ENCODE peak calls at places on chromosomes 12 and 14, in eight cellular contexts. I is occipital lobe; C is activated gamma-delta T cell treated with anti-CD3 and anti-CD28 coated beads, Interleukin-2, amount 50 U/mL, for 16 hours; L is ovary; T is testis; B is kidney glomerular epithelial cell; V is transverse colon; E is amniotic stem cell. M is an unnamed sample.

GRCh38 chr12:120720234-120720968 is 5.2 kb upstream of the ACADS start:
- DNase-seq in I (peak; percentile 18), C (no peak), L (no peak), T (no peak), B (peak; percentile 11), V (no peak), E (no peak), M (peak; percentile 49)

GRCh38 chr14:92613008-92613658 is 99.6 kb downstream of the RIN3 start:
- DNase-seq in I (no peak), C (peak; percentile 43), L (no peak), T (peak; percentile 38), B (no peak), V (peak; percentile 50), E (no peak), M (no peak)

GRCh38 chr14:21136024-21136423 is 19.8 kb downstream of the OR5AU1 start:
- DNase-seq in I (no peak), C (no peak), L (no peak), T (no peak), B (no peak), V (no peak), E (no peak), M (no peak)

GRCh38 chr12:131724534-131724933 is 13.6 kb downstream of the SFSWAP start:
- DNase-seq in I (no peak), C (no peak), L (no peak), T (no peak), B (no peak), V (no peak), E (no peak), M (no peak)

GRCh38 chr12:84910549-84911241 is 1.9 kb downstream of the SLC6A15 start:
- DNase-seq in I (peak; percentile 21), C (no peak), L (no peak), T (peak; percentile 30), B (no peak), V (no peak), E (no peak), M (peak; percentile 75)

GRCh38 chr14:104865069-104865630 is at the start of gene CEP170B:
- DNase-seq in I (no peak), C (no peak), L (no peak), T (peak; percentile 44), B (no peak), V (no peak), E (no peak), M (peak; percentile 23)

GRCh38 chr12:53424626-53425514 is 1.2 kb downstream of the AMHR2 start:
- DNase-seq in I (no peak), C (no peak), L (peak; percentile 87), T (peak; percentile 88), B (no peak), V (no peak), E (no peak), M (no peak)

GRCh38 chr12:57135939-57136338 is 7.7 kb downstream of the LRP1 start:
- DNase-seq in I (peak; percentile 60), C (no peak), L (peak; percentile 81), T (peak; percentile 70), B (no peak), V (no peak), E (no peak), M (no peak)

GRCh38 chr12:1822699-1823098 is 2.3 kb downstream of the LRTM2 start:
- DNase-seq in I (no peak), C (no peak), L (no peak), T (no peak), B (no peak), V (no peak), E (no peak), M (no peak)

GRCh38 chr14:56474419-56475022 is 105.1 kb upstream of the TMEM260 start:
- DNase-seq in I (no peak), C (no peak), L (no peak), T (no peak), B (peak; percentile 21), V (no peak), E (no peak), M (peak; percentile 13)

GRCh38 chr12:19689226-19689625 is 249.9 kb downstream of the AEBP2 start:
- DNase-seq in I (no peak), C (no peak), L (no peak), T (no peak), B (no peak), V (no peak), E (no peak), M (no peak)

GRCh38 chr12:7144414-7145120 is 14.4 kb downstream of the CLSTN3 start:
- DNase-seq in I (no peak), C (no peak), L (no peak), T (no peak), B (peak; percentile 0), V (no peak), E (no peak), M (no peak)

GRCh38 chr14:99966030-99966429 is 99.2 kb upstream of the EVL start:
- DNase-seq in I (no peak), C (no peak), L (no peak), T (no peak), B (no peak), V (no peak), E (no peak), M (no peak)

GRCh38 chr12:57237952-57238853 is 8.7 kb downstream of the SHMT2 start:
- DNase-seq in I (no peak), C (no peak), L (no peak), T (no peak), B (no peak), V (peak; percentile 29), E (no peak), M (no peak)

GRCh38 chr14:100082723-100083122 is 17.5 kb downstream of the EVL start:
- DNase-seq in I (no peak), C (no peak), L (no peak), T (no peak), B (no peak), V (no peak), E (no peak), M (no peak)

GRCh38 chr14:68934034-68934433 is 45.1 kb downstream of the ACTN1 start:
- DNase-seq in I (no peak), C (no peak), L (no peak), T (no peak), B (no peak), V (no peak), E (no peak), M (no peak)

GRCh38 chr12:6180300-6181051 is 19.7 kb upstream of the CD9 start:
- DNase-seq in I (no peak), C (no peak), L (peak; percentile 88), T (no peak), B (peak; percentile 77), V (no peak), E (no peak), M (peak; percentile 51)

GRCh38 chr12:106091421-106091820 is 47.3 kb downstream of the NUAK1 start:
- DNase-seq in I (no peak), C (no peak), L (no peak), T (no peak), B (peak; percentile 37), V (no peak), E (no peak), M (no peak)

GRCh38 chr12:57893460-57894353 is 47.2 kb upstream of the CTDSP2 start:
- DNase-seq in I (peak; percentile 61), C (no peak), L (peak; percentile 97), T (peak; percentile 93), B (peak; percentile 41), V (peak; percentile 90), E (peak; percentile 70), M (no peak)

GRCh38 chr12:113850309-113851056 is 115.6 kb downstream of the RBM19 start:
- DNase-seq in I (no peak), C (no peak), L (no peak), T (peak; percentile 76), B (no peak), V (peak; percentile 18), E (no peak), M (no peak)

GRCh38 chr14:85527006-85527405 is 2.9 kb upstream of the FLRT2 start:
- DNase-seq in I (no peak), C (no peak), L (no peak), T (no peak), B (peak; percentile 50), V (no peak), E (peak; percentile 43), M (peak; percentile 14)

GRCh38 chr12:4214912-4215861 is 58.4 kb upstream of the CCND2 start:
- DNase-seq in I (no peak), C (no peak), L (no peak), T (peak; percentile 52), B (no peak), V (peak; percentile 64), E (no peak), M (no peak)

GRCh38 chr14:95242870-95243269 is 76.8 kb downstream of the CLMN start:
- DNase-seq in I (no peak), C (no peak), L (no peak), T (no peak), B (no peak), V (no peak), E (no peak), M (no peak)

GRCh38 chr14:57199911-57200310 is 68.8 kb downstream of the EXOC5 start:
- DNase-seq in I (no peak), C (no peak), L (no peak), T (no peak), B (peak; percentile 21), V (no peak), E (peak; percentile 31), M (peak; percentile 67)

GRCh38 chr14:89616425-89617141 is 199.6 kb upstream of the FOXN3 start:
- DNase-seq in I (no peak), C (peak; percentile 23), L (no peak), T (no peak), B (no peak), V (no peak), E (no peak), M (no peak)

GRCh38 chr14:85281921-85282320 is 248.0 kb upstream of the FLRT2 start:
- DNase-seq in I (no peak), C (no peak), L (no peak), T (no peak), B (no peak), V (no peak), E (no peak), M (no peak)

GRCh38 chr14:45253754-45254300 is 825 bp upstream of the MIS18BP1 start:
- DNase-seq in I (no peak), C (no peak), L (peak; percentile 30), T (peak; percentile 50), B (no peak), V (peak; percentile 27), E (no peak), M (peak; percentile 63)

GRCh38 chr12:110466791-110467190 is 1.3 kb downstream of the GPN3 start:
- DNase-seq in I (no peak), C (no peak), L (no peak), T (no peak), B (no peak), V (no peak), E (no peak), M (no peak)

GRCh38 chr12:98260276-98260675 is 255.1 kb upstream of the TMPO start:
- DNase-seq in I (no peak), C (no peak), L (no peak), T (no peak), B (no peak), V (no peak), E (no peak), M (no peak)

GRCh38 chr12:62588916-62589315 is 122.3 kb downstream of the MON2 start:
- DNase-seq in I (no peak), C (no peak), L (no peak), T (no peak), B (no peak), V (no peak), E (no peak), M (no peak)

GRCh38 chr12:108342985-108343384 is 3.9 kb upstream of the CMKLR1 start:
- DNase-seq in I (no peak), C (no peak), L (no peak), T (no peak), B (no peak), V (no peak), E (peak; percentile 39), M (no peak)

GRCh38 chr12:10722502-10722904 is 620 bp downstream of the YBX3 start:
- DNase-seq in I (no peak), C (peak; percentile 42), L (peak; percentile 50), T (peak; percentile 41), B (peak; percentile 76), V (peak; percentile 43), E (peak; percentile 43), M (peak; percentile 60)

GRCh38 chr12:45789025-45789424 is 59.5 kb downstream of the ARID2 start:
- DNase-seq in I (no peak), C (no peak), L (no peak), T (no peak), B (no peak), V (no peak), E (no peak), M (no peak)